ENCODE peak calls at places on chromosomes 6 and 20, in eight cellular contexts. T, V, Q, Y, C, E, W and X are unnamed samples. For H3K4me1, the result is how much of the 10 kb centered on the place peaks cover.

GRCh38 chr20:42441862-42442196 is 747.9 kb downstream of the PTPRT start:
- DNase-seq in T (no peak), V (no peak), Q (no peak), Y (no peak), C (no peak), E (no peak), W (no peak), X (no peak)

GRCh38 chr20:20859510-20859909 is 147.1 kb upstream of the RALGAPA2 start:
- DNase-seq in T (no peak), V (no peak), Q (no peak), Y (no peak), C (no peak), E (no peak), W (no peak), X (no peak)

GRCh38 chr6:136403166-136403980 is 113.7 kb upstream of the BCLAF1 start:
- DNase-seq in T (peak), V (peak), Q (no peak), Y (no peak), C (no peak), E (peak), W (peak), X (no peak)

GRCh38 chr6:132749111-132749510 is 8.6 kb downstream of the VNN2 start:
- DNase-seq in T (no peak), V (no peak), Q (no peak), Y (no peak), C (no peak), E (peak), W (no peak), X (no peak)

GRCh38 chr20:51022803-51023616 is at the start of gene KCNG1:
- DNase-seq in T (peak), V (peak), Q (peak), Y (peak), C (no peak), E (peak), W (no peak), X (peak)

GRCh38 chr6:155108070-155108815 is 113.1 kb downstream of the TIAM2 start:
- DNase-seq in T (no peak), V (no peak), Q (no peak), Y (no peak), C (no peak), E (no peak), W (no peak), X (no peak)

GRCh38 chr6:169251371-169251802 is 2.3 kb downstream of the THBS2 start:
- DNase-seq in T (no peak), V (no peak), Q (no peak), Y (no peak), C (no peak), E (no peak), W (no peak), X (no peak)

GRCh38 chr6:71284785-71285184 is 3.8 kb upstream of the OGFRL1 start:
- DNase-seq in T (no peak), V (no peak), Q (no peak), Y (no peak), C (no peak), E (peak), W (no peak), X (no peak)

GRCh38 chr6:90294989-90295853 is 1.4 kb downstream of the BACH2 start:
- DNase-seq in T (peak), V (peak), Q (peak), Y (peak), C (no peak), E (peak), W (no peak), X (peak)

GRCh38 chr6:90294614-90294988 is 2.0 kb downstream of the BACH2 start:
- DNase-seq in T (no peak), V (no peak), Q (peak), Y (no peak), C (no peak), E (no peak), W (no peak), X (no peak)

GRCh38 chr6:90296346-90297123 is at the start of gene BACH2:
- DNase-seq in T (peak), V (peak), Q (peak), Y (peak), C (peak), E (peak), W (peak), X (peak)

GRCh38 chr6:90297124-90297865 is 652 bp upstream of the BACH2 start:
- DNase-seq in T (no peak), V (no peak), Q (peak), Y (no peak), C (no peak), E (no peak), W (no peak), X (no peak)

GRCh38 chr6:90295854-90296345 is 743 bp downstream of the BACH2 start:
- DNase-seq in T (peak), V (peak), Q (peak), Y (peak), C (peak), E (peak), W (no peak), X (peak)
- H3K4me1 ChIP-seq in T (under half), V (under half), Q (under half), Y (under half), C (under half), E (under half), W (under half), X (under half)

GRCh38 chr20:44656447-44656846 is 4.9 kb upstream of the ADA start:
- DNase-seq in T (no peak), V (no peak), Q (peak), Y (no peak), C (no peak), E (no peak), W (no peak), X (no peak)

GRCh38 chr20:44660506-44660905 is 9.0 kb upstream of the ADA start:
- DNase-seq in T (no peak), V (no peak), Q (no peak), Y (no peak), C (no peak), E (no peak), W (no peak), X (no peak)

GRCh38 chr20:44659931-44660330 is 8.4 kb upstream of the ADA start:
- DNase-seq in T (no peak), V (no peak), Q (no peak), Y (no peak), C (no peak), E (no peak), W (no peak), X (no peak)

GRCh38 chr20:44658810-44659209 is 7.3 kb upstream of the ADA start:
- DNase-seq in T (no peak), V (no peak), Q (no peak), Y (no peak), C (no peak), E (no peak), W (no peak), X (no peak)

GRCh38 chr20:44657875-44658274 is 6.4 kb upstream of the ADA start:
- DNase-seq in T (no peak), V (no peak), Q (no peak), Y (no peak), C (no peak), E (no peak), W (no peak), X (no peak)
- TF ChIP-seq CTCF in T (no peak), V (no peak), Q (no peak), Y (no peak), C (no peak), E (no peak), W (no peak), X (no peak)

GRCh38 chr6:15444881-15445280 is 199.0 kb downstream of the JARID2 start:
- DNase-seq in T (no peak), V (no peak), Q (no peak), Y (peak), C (no peak), E (no peak), W (no peak), X (no peak)

GRCh38 chr6:15451738-15452137 is 205.9 kb downstream of the JARID2 start:
- DNase-seq in T (no peak), V (no peak), Q (no peak), Y (no peak), C (no peak), E (no peak), W (no peak), X (no peak)

GRCh38 chr6:15444081-15444731 is 198.3 kb downstream of the JARID2 start:
- DNase-seq in T (no peak), V (no peak), Q (no peak), Y (no peak), C (no peak), E (no peak), W (no peak), X (no peak)

GRCh38 chr6:15449001-15449400 is 203.1 kb downstream of the JARID2 start:
- DNase-seq in T (no peak), V (no peak), Q (no peak), Y (no peak), C (no peak), E (no peak), W (no peak), X (no peak)

DNA sequence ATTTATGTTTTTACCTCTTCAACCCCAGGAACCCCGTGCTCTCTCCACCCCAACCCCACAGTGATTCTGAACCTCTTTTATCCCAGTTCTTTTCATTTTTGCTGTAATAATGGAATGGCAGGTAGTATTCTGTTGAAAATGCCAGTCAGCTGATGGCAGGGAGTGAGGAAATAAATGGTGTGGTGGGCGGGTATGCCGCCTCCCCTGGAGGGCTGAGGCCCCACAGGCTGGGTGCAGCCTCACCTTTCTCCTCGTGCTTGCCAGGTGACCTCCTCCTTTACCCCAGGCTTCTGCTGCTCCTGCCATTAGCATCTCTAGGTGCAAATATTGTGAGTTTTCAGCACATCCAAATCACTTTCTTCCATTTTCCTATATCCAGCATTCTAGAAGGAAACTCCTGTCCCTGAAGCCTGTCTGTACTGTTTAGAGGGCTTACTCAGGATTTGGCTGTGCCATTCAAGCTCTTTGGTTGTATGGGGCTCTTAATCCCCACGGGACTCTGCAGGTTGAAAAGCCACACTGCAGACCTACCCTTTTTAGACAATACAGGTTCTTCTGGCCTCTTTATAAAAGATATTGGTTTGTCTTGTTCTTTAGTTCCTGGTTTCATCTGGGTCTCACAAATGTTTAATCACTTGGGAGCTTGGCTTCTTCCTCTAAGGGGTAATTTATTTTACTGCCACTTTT is 201.8 kb downstream of the JARID2 start:
- DNase-seq in T (no peak), V (no peak), Q (peak), Y (no peak), C (no peak), E (no peak), W (no peak), X (no peak)
- H3K4me1 ChIP-seq in T (under half), V (under half), Q (half or more), Y (under half), C (half or more), E (under half), W (under half), X (under half)

DNA sequence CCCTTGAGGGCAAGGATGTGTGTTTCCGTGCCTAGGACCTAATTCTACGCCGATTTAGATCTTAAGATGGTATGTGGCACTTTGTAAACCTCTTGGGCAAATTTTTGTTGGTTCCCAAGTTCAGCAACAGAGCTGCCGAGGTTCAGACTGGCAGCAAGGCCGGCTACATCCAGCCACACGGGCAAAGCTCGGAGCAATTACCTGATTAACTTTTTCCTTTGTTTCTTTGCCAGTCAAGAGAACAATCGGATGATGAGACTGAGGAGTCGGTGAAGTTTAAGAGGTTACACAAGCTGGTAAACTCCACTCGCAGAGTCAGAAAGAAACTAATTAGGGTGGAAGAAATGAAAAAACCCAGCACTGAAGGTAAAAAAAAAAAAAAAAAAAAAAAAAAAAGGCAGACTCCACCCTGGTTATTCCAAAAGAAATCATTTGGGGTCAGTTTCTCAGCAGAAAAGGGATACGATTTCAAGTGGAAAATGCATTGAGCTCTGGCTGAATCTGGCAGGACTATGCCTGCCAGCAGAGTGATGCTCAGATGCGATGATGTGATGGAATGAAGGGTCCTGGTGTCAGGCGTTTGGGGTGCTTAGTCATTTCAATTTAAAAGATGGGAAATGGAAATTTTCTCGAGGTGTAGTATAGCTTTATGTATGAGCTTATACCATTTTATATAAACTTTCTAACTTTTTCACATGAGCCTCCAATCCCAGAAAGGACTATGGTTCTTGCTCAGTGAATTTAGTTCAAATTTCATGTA is 171.6 kb downstream of the SASH1 start:
- DNase-seq in T (no peak), V (no peak), Q (no peak), Y (no peak), C (no peak), E (no peak), W (no peak), X (no peak)
- TF ChIP-seq CTCF in T (no peak), V (no peak), Q (no peak), Y (no peak), C (no peak), E (no peak), W (no peak), X (no peak)

GRCh38 chr6:43303751-43304331 is 4.8 kb downstream of the CRIP3 start:
- DNase-seq in T (no peak), V (no peak), Q (no peak), Y (no peak), C (no peak), E (no peak), W (no peak), X (no peak)

GRCh38 chr6:43304361-43304760 is 4.3 kb downstream of the CRIP3 start:
- DNase-seq in T (no peak), V (no peak), Q (no peak), Y (no peak), C (no peak), E (no peak), W (no peak), X (no peak)

GRCh38 chr6:43307451-43308100 is 1.1 kb downstream of the CRIP3 start:
- DNase-seq in T (no peak), V (no peak), Q (no peak), Y (no peak), C (no peak), E (no peak), W (no peak), X (no peak)

GRCh38 chr6:43306086-43306485 is 2.5 kb downstream of the CRIP3 start:
- DNase-seq in T (no peak), V (no peak), Q (no peak), Y (no peak), C (no peak), E (no peak), W (no peak), X (no peak)

DNA sequence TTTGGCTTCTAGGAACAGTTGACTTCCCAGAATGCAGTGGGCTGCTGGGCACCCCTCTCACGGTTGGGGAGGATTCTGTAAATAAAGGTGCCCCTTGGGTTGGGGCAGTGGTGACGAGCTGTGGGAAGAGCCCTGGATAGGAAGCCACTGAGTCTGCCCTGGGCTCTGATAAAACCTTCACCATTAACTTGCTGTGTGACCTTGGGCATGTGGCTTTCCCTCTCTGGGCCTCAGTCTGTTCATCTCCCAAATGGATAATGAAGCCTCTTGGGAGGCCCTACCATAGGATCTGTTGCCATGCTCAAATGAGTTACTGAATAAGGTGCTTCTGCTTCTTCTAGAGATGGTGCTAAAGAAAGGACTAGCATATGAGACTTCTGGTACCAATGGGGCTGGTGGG is 3.7 kb downstream of the CRIP3 start:
- DNase-seq in T (no peak), V (no peak), Q (no peak), Y (no peak), C (no peak), E (no peak), W (no peak), X (no peak)
- H3K4me1 ChIP-seq in T (under half), V (under half), Q (under half), Y (under half), C (under half), E (under half), W (under half), X (under half)

GRCh38 chr6:28393912-28394662 is 5.5 kb downstream of the ZSCAN12 start:
- DNase-seq in T (no peak), V (no peak), Q (peak), Y (no peak), C (no peak), E (peak), W (no peak), X (no peak)
- TF ChIP-seq CTCF in T (no peak), V (peak), Q (peak), Y (no peak), C (no peak), E (peak), W (peak), X (no peak)